ENCODE peak calls at places on chromosomes 11 and 22, in four cellular contexts. K, P, N and X are unnamed samples.

GRCh38 chr11:99424313-99425084 is 403.8 kb downstream of the CNTN5 start:
- DNase-seq in N (no peak), P (peak), K (no peak), X (no peak)

GRCh38 chr22:49975543-49976389 is 15.2 kb downstream of the PIM3 start:
- DNase-seq in P (peak), N (no peak), K (no peak), X (peak)

GRCh38 chr11:113971506-113972195 is 3.3 kb upstream of the HTR3A start:
- DNase-seq in N (no peak), P (no peak), K (no peak), X (no peak)

GRCh38 chr22:39454385-39454871 is 2.4 kb upstream of the MGAT3 start:
- DNase-seq in N (no peak), K (no peak), P (no peak), X (no peak)

GRCh38 chr22:40855104-40855959 is 1.1 kb downstream of the ST13 start:
- DNase-seq in K (no peak), P (peak), N (peak), X (no peak)

GRCh38 chr11:100769165-100769564 is 82.1 kb downstream of the ARHGAP42 start:
- DNase-seq in K (no peak), P (no peak), N (no peak), X (no peak)

GRCh38 chr11:103806130-103806900 is 230.1 kb upstream of the DDI1 start:
- DNase-seq in N (peak), P (no peak), K (peak), X (no peak)

GRCh38 chr22:45684169-45684568 is 12.5 kb downstream of the ATXN10 start:
- DNase-seq in K (no peak), N (no peak), P (no peak), X (no peak)

GRCh38 chr11:35997908-35998307 is 54.0 kb downstream of the LDLRAD3 start:
- DNase-seq in P (no peak), K (no peak), N (no peak), X (peak)

GRCh38 chr11:36000616-36001190 is 56.8 kb downstream of the LDLRAD3 start:
- DNase-seq in K (no peak), N (no peak), P (no peak), X (no peak)

GRCh38 chr11:36002796-36003195 is 58.9 kb downstream of the LDLRAD3 start:
- DNase-seq in P (no peak), K (no peak), N (no peak), X (no peak)

GRCh38 chr11:35998651-35999050 is 54.8 kb downstream of the LDLRAD3 start:
- DNase-seq in K (no peak), N (no peak), P (no peak), X (no peak)

GRCh38 chr11:36002196-36002595 is 58.3 kb downstream of the LDLRAD3 start:
- DNase-seq in N (no peak), K (no peak), P (peak), X (no peak)
- TF ChIP-seq CTCF in N (no peak), K (no peak), P (no peak), X (no peak)

GRCh38 chr11:4202749-4203148 is 108.2 kb downstream of the RRM1 start:
- DNase-seq in K (no peak), P (no peak), N (no peak), X (no peak)

DNA sequence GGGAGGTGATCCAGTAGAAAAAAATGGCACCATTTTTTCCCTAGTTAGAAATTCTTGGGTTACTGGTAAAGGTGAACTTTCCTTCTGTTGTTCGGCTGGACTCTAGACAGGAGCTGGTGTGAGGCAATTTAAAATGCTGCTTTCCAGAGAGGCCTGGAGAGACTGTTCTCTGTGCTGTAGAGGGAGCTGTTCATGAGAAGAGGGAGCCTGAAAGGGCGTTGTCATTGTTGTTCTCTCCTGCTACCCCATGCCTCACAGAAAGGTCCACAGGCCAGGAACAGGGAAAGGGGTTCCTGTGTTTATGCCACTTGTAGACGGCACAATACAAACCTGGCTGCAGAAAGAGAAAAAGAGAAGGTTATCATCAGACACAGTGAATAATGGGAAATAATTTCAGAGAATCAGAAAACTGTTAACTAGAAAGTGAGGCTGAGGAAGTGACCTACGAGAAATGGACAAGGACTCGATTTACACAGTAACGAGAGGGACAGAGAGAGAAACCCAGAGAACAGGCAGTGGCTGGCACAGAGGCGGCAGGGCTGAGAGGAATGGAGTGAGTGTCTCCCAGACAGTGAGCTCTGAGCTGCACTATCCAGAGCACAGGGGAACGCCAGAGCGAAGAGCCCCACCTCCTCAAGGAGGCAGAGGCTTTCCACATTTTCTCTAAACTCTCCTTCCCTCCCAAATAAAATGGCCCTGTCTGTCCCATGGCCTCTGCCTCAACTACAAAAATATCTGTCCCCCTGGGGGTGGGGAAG is 109.2 kb downstream of the RRM1 start:
- DNase-seq in P (no peak), N (no peak), K (no peak), X (no peak)
- TF ChIP-seq CTCF in P (no peak), N (peak), K (peak), X (no peak)

DNA sequence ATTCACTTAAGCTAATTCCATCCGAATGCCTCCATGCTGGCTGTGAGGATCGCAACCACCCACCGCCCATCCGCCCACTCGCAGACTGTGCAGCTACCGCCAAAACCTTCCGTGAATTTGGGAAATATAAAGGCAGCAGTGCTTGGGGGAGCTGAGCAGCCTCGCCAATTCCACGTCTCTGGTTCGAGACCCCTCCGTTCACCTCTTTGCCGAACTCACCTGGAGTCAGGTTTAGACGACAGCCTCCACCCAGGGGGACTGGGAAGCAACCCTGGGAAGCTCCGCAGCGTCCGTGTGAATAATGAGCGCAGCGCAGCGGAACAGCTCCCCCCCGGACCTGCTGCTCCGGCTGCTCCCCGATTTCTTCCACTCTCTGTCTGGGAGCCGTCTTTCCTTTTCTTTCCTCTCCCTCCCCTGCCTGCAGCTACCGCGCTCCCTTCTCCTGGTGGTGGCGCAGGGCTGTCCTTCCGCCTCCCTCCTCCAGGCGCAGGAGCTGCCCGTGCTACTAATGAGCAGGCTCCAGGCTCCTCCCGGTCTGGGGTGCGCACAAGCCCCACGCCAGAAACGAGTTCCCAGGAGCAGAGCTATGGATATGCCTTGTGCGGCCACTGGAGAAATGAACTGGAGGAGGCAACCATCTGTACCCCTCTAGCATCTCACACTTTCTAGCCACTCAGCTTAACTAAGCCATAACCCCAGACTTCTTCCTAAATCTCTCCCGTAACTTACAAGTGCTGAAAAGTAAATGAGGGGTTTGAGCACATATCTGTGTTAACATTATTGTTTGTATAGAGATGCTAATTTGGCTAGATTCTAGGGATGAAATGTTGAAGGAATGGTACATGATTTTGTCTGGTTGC is 107.3 kb downstream of the XKR3 start:
- DNase-seq in N (no peak), P (no peak), K (no peak), X (no peak)
- TF ChIP-seq CTCF in N (no peak), P (no peak), K (no peak), X (no peak)

DNA sequence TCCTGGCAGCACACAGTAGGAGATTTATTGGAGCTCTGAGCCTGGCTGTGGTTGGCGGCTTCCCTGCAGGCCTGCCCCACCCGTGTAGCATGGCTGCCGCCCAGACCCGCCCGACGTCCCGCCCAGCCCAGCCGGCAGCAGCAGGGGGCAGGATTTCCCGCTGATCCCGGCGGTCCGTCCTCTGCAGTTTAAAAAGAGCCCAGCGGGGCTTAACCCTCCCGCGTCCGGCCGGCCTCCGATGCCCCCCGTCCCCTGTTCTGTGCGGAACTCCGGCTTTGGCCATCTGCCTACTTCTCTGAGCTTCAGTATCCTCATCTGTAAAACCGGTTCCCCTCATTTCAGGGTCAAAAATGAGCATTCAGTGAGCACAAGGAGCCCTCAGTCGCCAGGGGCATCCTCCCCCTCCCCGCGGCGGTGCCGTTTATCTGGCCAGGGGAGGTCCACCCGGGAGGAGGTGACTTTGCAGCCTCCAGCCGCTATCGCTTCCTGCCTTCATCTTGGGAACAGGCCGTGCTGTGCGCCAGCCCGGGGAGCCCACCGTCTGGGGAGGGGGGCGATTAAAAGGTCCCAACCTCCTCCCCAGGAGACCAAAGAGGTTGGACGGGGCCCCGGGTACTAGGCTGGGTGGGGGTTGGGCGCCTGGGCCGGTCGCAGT is at the start of gene GAS2L1:
- DNase-seq in K (peak), P (peak), N (peak), X (peak)
- TF ChIP-seq CTCF in K (peak), P (peak), N (peak), X (peak)

GRCh38 chr11:117239295-117239694 is 6.8 kb downstream of the RNF214 start:
- DNase-seq in N (peak), K (peak), P (no peak), X (no peak)
- TF ChIP-seq CTCF in N (peak), K (peak), P (no peak), X (no peak)

GRCh38 chr22:19640306-19640705 is 74.0 kb upstream of the SEPTIN5 start:
- DNase-seq in K (no peak), N (no peak), P (no peak), X (no peak)

GRCh38 chr22:19641983-19642451 is 72.3 kb upstream of the SEPTIN5 start:
- DNase-seq in P (no peak), N (no peak), K (no peak), X (no peak)

GRCh38 chr22:19639610-19640135 is 74.6 kb upstream of the SEPTIN5 start:
- DNase-seq in P (no peak), N (no peak), K (no peak), X (no peak)

GRCh38 chr22:19643448-19644313 is 70.6 kb upstream of the SEPTIN5 start:
- DNase-seq in K (no peak), N (no peak), P (no peak), X (no peak)

DNA sequence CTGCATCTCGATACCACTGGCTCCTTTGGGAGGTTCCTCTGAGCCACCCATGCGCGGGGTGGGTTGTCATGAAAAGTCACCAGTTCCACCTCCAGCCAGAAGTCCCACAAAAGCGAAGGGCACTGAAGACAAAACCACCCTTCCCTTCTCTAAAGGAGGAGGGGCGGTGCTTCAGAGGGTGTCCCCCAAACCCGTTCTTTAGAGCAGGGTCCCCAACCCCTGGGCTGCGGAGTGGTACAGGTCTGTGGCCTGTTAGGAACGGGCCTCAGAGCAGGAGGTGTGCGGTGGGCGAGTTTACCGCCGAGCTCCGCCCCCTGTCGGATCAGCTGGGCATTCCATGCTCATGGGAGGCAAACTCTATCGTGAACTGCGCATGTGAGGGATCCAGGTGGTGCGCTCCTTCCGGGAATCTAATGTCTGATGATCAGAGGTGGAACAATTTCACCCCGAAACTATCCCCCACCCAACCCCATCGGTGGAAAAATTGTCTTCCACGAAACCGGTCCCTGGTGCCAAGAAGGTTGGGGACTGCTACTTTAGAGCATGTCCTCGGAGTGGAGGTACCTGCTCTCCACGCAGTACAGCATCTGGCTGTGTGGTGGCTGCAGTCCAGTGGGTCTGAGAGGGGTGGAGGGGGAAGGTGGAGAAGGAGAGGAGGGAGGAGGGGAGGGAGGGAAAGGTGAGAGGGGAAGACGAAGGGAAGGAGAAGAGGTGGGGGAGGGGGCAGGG is 72.9 kb upstream of the SEPTIN5 start:
- DNase-seq in N (peak), P (no peak), K (no peak), X (no peak)
- TF ChIP-seq CTCF in N (peak), P (peak), K (peak), X (no peak)

DNA sequence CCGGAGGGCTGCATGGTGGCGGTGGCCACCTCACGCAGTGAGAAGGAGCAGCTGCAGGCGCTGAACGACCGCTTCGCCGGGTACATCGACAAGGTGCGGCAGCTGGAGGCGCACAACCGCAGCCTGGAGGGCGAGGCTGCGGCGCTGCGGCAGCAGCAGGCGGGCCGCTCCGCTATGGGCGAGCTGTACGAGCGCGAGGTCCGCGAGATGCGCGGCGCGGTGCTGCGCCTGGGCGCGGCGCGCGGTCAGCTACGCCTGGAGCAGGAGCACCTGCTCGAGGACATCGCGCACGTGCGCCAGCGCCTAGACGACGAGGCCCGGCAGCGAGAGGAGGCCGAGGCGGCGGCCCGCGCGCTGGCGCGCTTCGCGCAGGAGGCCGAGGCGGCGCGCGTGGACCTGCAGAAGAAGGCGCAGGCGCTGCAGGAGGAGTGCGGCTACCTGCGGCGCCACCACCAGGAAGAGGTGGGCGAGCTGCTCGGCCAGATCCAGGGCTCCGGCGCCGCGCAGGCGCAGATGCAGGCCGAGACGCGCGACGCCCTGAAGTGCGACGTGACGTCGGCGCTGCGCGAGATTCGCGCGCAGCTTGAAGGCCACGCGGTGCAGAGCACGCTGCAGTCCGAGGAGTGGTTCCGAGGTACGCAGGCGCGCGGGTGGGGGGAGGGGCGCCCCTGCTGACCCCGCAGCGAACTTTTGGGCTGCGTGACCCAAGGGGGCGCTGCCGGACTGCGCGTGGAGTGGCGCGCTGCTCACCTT is 670 bp downstream of the NEFH start:
- DNase-seq in N (peak), P (no peak), K (no peak), X (no peak)
- TF ChIP-seq CTCF in N (no peak), P (no peak), K (no peak), X (peak)

DNA sequence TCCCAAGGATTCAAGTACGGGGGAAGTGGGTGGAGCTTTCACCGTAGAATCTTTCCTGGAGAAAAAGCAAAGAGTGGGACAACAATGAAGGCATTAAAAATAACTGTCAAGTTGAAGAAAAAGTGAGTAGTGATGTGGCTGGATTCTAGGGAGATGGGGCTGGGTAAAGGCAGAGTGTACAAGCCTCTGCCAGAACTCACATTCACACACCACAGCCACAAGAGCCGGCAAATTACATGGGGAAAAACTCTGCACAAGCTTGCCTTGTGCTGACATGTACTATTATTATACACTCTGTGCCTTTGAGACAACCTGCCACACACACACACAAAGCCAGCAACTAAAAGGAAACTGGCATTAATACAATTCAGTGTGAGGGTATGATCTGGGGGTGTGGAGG is 182.6 kb downstream of the LARGE1 start:
- DNase-seq in P (no peak), K (no peak), N (no peak), X (no peak)
- TF ChIP-seq CTCF in P (no peak), K (no peak), N (no peak), X (no peak)

GRCh38 chr11:133830931-133831907 is 14.1 kb downstream of the SPATA19 start:
- DNase-seq in K (no peak), N (no peak), P (no peak), X (no peak)
- TF ChIP-seq CTCF in K (no peak), N (peak), P (peak), X (peak)